ENCODE peak calls at places on chromosomes 2 and 18, in ten cellular contexts. I is OCI-LY7, D is ovary, O is astrocyte of the spinal cord, Z is ascending aorta, Y is transverse colon, S is dorsolateral prefrontal cortex, U is AG04450, Q is tibial artery, B is HL-60. K is an unnamed sample.

GRCh38 chr2:207308519-207309224 is 142.9 kb upstream of the KLF7 start:
- DNase-seq in I (no peak), D (no peak), O (no peak), Z (no peak), Y (no peak), S (no peak), U (no peak), Q (no peak), B (no peak), K (no peak)

GRCh38 chr2:211157856-211158463 is 601.6 kb downstream of the CPS1 start:
- DNase-seq in I (peak; percentile 76), D (peak; percentile 52), O (peak; percentile 61), Z (peak; percentile 81), Y (peak; percentile 73), S (peak; percentile 68), U (no peak), Q (peak; percentile 80), B (peak; percentile 33), K (peak; percentile 26)

GRCh38 chr2:30780776-30781330 is 26.4 kb downstream of the CAPN13 start:
- DNase-seq in I (no peak), D (no peak), O (no peak), Z (no peak), Y (no peak), S (no peak), U (no peak), Q (no peak), B (no peak), K (no peak)

GRCh38 chr2:100895402-100895801 is 75.5 kb downstream of the NPAS2 start:
- DNase-seq in I (no peak), D (no peak), O (no peak), Z (no peak), Y (peak; percentile 76), S (no peak), U (no peak), Q (no peak), B (no peak), K (no peak)

GRCh38 chr2:172995323-172996244 is 80.1 kb upstream of the MAP3K20 start:
- DNase-seq in I (no peak), D (peak; percentile 65), O (peak; percentile 78), Z (peak; percentile 74), Y (peak; percentile 15), S (no peak), U (peak; percentile 87), Q (no peak), B (no peak), K (no peak)

GRCh38 chr2:172226244-172227061 is 123.8 kb upstream of the DLX2 start:
- DNase-seq in I (peak; percentile 5), D (no peak), O (no peak), Z (no peak), Y (peak; percentile 81), S (no peak), U (no peak), Q (no peak), B (no peak), K (no peak)

GRCh38 chr2:197145471-197146056 is 165.0 kb downstream of the ANKRD44 start:
- DNase-seq in I (peak; percentile 94), D (no peak), O (no peak), Z (no peak), Y (peak; percentile 20), S (no peak), U (no peak), Q (no peak), B (peak; percentile 52), K (peak; percentile 79)

GRCh38 chr2:105100064-105100840 is 62.4 kb downstream of the MRPS9 start:
- DNase-seq in I (peak; percentile 11), D (no peak), O (no peak), Z (no peak), Y (no peak), S (no peak), U (no peak), Q (no peak), B (peak; percentile 48), K (peak; percentile 5)

GRCh38 chr2:85154048-85154753 is 21.0 kb downstream of the TCF7L1 start:
- DNase-seq in I (no peak), D (no peak), O (peak; percentile 54), Z (no peak), Y (no peak), S (no peak), U (no peak), Q (no peak), B (no peak), K (no peak)

GRCh38 chr2:127173073-127173472 is 47.0 kb downstream of the CYP27C1 start:
- DNase-seq in I (no peak), D (no peak), O (peak; percentile 88), Z (peak; percentile 68), Y (no peak), S (no peak), U (peak; percentile 87), Q (no peak), B (no peak), K (no peak)

GRCh38 chr18:77632738-77633137 is 383.1 kb downstream of the GALR1 start:
- DNase-seq in I (peak; percentile 22), D (no peak), O (no peak), Z (no peak), Y (no peak), S (no peak), U (no peak), Q (no peak), B (peak; percentile 33), K (peak; percentile 25)

GRCh38 chr2:40369619-40370397 is 82.1 kb downstream of the SLC8A1 start:
- DNase-seq in I (no peak), D (no peak), O (peak; percentile 80), Z (no peak), Y (no peak), S (no peak), U (no peak), Q (no peak), B (no peak), K (no peak)

GRCh38 chr2:169069341-169069740 is at the start of gene DHRS9:
- DNase-seq in I (no peak), D (no peak), O (peak; percentile 77), Z (no peak), Y (peak; percentile 63), S (no peak), U (no peak), Q (no peak), B (peak; percentile 94), K (no peak)

GRCh38 chr18:9428862-9429661 is 46.3 kb upstream of the RALBP1 start:
- DNase-seq in I (no peak), D (no peak), O (no peak), Z (no peak), Y (no peak), S (no peak), U (no peak), Q (no peak), B (no peak), K (no peak)

GRCh38 chr2:55048514-55048924 is 1.7 kb downstream of the RTN4 start:
- DNase-seq in I (peak; percentile 52), D (no peak), O (no peak), Z (no peak), Y (peak; percentile 37), S (no peak), U (no peak), Q (no peak), B (peak; percentile 75), K (no peak)

GRCh38 chr2:207531024-207531411 is 1.3 kb downstream of the CREB1 start:
- DNase-seq in I (no peak), D (no peak), O (no peak), Z (no peak), Y (no peak), S (no peak), U (no peak), Q (no peak), B (no peak), K (no peak)

GRCh38 chr2:113324684-113325160 is 46.0 kb upstream of the PAX8 start:
- DNase-seq in I (no peak), D (peak; percentile 40), O (peak; percentile 70), Z (no peak), Y (peak; percentile 58), S (no peak), U (peak; percentile 13), Q (no peak), B (no peak), K (no peak)

GRCh38 chr2:128473175-128474013 is 154.7 kb upstream of the HS6ST1 start:
- DNase-seq in I (peak; percentile 34), D (no peak), O (peak; percentile 2), Z (peak; percentile 66), Y (peak; percentile 17), S (no peak), U (no peak), Q (no peak), B (peak; percentile 93), K (no peak)

GRCh38 chr2:238240761-238241711 is 1.2 kb upstream of the HES6 start:
- DNase-seq in I (peak; percentile 29), D (peak; percentile 64), O (peak; percentile 44), Z (no peak), Y (peak; percentile 73), S (no peak), U (no peak), Q (no peak), B (no peak), K (no peak)
- TF ChIP-seq CTCF in I (peak; percentile 24), D (no peak), O (peak; percentile 3), Z (no peak), Y (no peak), S (no peak), U (no peak), Q (no peak), B (no peak), K (no peak)

GRCh38 chr2:115946891-115947290 is 1504.5 kb downstream of the DPP10 start:
- DNase-seq in I (no peak), D (no peak), O (no peak), Z (no peak), Y (no peak), S (no peak), U (no peak), Q (no peak), B (no peak), K (no peak)

DNA sequence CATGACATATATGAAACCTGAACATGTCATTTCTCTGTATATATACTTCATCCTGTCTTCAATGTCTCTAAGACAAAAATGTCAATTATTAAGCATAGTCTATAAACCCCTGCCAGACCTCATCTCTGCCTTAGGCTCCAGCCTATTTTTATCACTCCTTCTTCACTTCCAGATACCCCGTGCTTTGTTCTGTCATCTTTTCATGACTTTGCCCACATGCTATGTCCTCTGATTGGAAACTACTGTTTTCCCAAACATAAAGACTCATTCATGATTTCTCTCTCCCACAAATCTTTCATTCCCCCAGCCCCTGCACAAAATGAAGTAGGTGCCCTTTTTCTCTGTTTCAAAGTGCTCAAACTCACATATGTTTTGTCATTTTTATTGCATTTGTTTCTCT is 1503.9 kb downstream of the DPP10 start:
- DNase-seq in I (no peak), D (no peak), O (no peak), Z (no peak), Y (no peak), S (no peak), U (no peak), Q (no peak), B (no peak), K (no peak)
- H3K4me3 ChIP-seq in I (no peak overlapping the region), D (no peak overlapping the region), O (no peak overlapping the region), Z (no peak overlapping the region), Y (no peak overlapping the region), S (no peak overlapping the region), U (no peak overlapping the region), Q (no peak overlapping the region), B (no peak overlapping the region), K (no peak overlapping the region)

GRCh38 chr2:179422037-179422643 is 157.5 kb upstream of the SESTD1 start:
- DNase-seq in I (peak; percentile 70), D (peak; percentile 82), O (peak; percentile 75), Z (peak; percentile 81), Y (peak; percentile 75), S (peak; percentile 49), U (peak; percentile 60), Q (peak; percentile 83), B (no peak), K (peak; percentile 10)
- TF ChIP-seq CTCF in I (peak; percentile 84), D (no peak), O (peak; percentile 90), Z (peak; percentile 45), Y (peak; percentile 74), S (peak; percentile 63), U (peak; percentile 90), Q (peak; percentile 70), B (peak; percentile 75), K (peak; percentile 67)

GRCh38 chr2:111072220-111072871 is 48.4 kb upstream of the BCL2L11 start:
- DNase-seq in I (no peak), D (no peak), O (peak; percentile 89), Z (no peak), Y (no peak), S (no peak), U (peak; percentile 18), Q (no peak), B (no peak), K (no peak)
- H3K4me3 ChIP-seq in I (no peak overlapping the region), D (no peak overlapping the region), O (no peak overlapping the region), Z (no peak overlapping the region), Y (no peak overlapping the region), S (no peak overlapping the region), U (no peak overlapping the region), Q (no peak overlapping the region), B (no peak overlapping the region), K (no peak overlapping the region)

K was measured in GM12864.